ENCODE peak calls at places on chromosome 12, in five cellular contexts. One of them, this sample, is unnamed.

GRCh38 chr12:89414322-89414721 is 62.0 kb upstream of the DUSP6 start:
- DNase-seq in psoas muscle: no peak
- DNase-seq in body of pancreas: no peak
- DNase-seq in mesendoderm: no peak
- DNase-seq in pancreas: no peak
- DNase-seq in this sample: no peak

GRCh38 chr12:25495336-25496097 is 57.6 kb downstream of the LMNTD1 start:
- DNase-seq in psoas muscle: no peak
- DNase-seq in body of pancreas: no peak
- DNase-seq in mesendoderm: peak
- DNase-seq in pancreas: no peak
- DNase-seq in this sample: no peak

GRCh38 chr12:84986586-84986985 is 49.5 kb downstream of the TSPAN19 start:
- DNase-seq in psoas muscle: no peak
- DNase-seq in body of pancreas: no peak
- DNase-seq in mesendoderm: no peak
- DNase-seq in pancreas: no peak
- DNase-seq in this sample: no peak

GRCh38 chr12:8078916-8079315 is 3.2 kb upstream of the NECAP1 start:
- DNase-seq in psoas muscle: no peak
- DNase-seq in body of pancreas: no peak
- DNase-seq in mesendoderm: no peak
- DNase-seq in pancreas: no peak
- DNase-seq in this sample: no peak

GRCh38 chr12:93773122-93773871 is 96.1 kb downstream of the CRADD start:
- DNase-seq in psoas muscle: no peak
- DNase-seq in body of pancreas: no peak
- DNase-seq in mesendoderm: no peak
- DNase-seq in pancreas: no peak
- DNase-seq in this sample: peak

GRCh38 chr12:40762072-40762471 is 69.8 kb downstream of the CNTN1 start:
- DNase-seq in psoas muscle: no peak
- DNase-seq in body of pancreas: no peak
- DNase-seq in mesendoderm: peak
- DNase-seq in pancreas: no peak
- DNase-seq in this sample: no peak

GRCh38 chr12:128138125-128138524 is 128.8 kb upstream of the TMEM132C start:
- DNase-seq in psoas muscle: no peak
- DNase-seq in body of pancreas: no peak
- DNase-seq in mesendoderm: no peak
- DNase-seq in pancreas: no peak
- DNase-seq in this sample: no peak

GRCh38 chr12:9244894-9245293 is 36.7 kb upstream of the PZP start:
- DNase-seq in psoas muscle: peak
- DNase-seq in body of pancreas: peak
- DNase-seq in mesendoderm: no peak
- DNase-seq in pancreas: no peak
- DNase-seq in this sample: peak

GRCh38 chr12:122064780-122065588 is 13.6 kb upstream of the MLXIP start:
- DNase-seq in psoas muscle: peak
- DNase-seq in body of pancreas: peak
- DNase-seq in mesendoderm: peak
- DNase-seq in pancreas: no peak
- DNase-seq in this sample: no peak

GRCh38 chr12:122064034-122064777 is 14.3 kb upstream of the MLXIP start:
- DNase-seq in psoas muscle: peak
- DNase-seq in body of pancreas: peak
- DNase-seq in mesendoderm: peak
- DNase-seq in pancreas: peak
- DNase-seq in this sample: peak

GRCh38 chr12:122062832-122063690 is 15.5 kb upstream of the MLXIP start:
- DNase-seq in psoas muscle: no peak
- DNase-seq in body of pancreas: peak
- DNase-seq in mesendoderm: peak
- DNase-seq in pancreas: no peak
- DNase-seq in this sample: peak

GRCh38 chr12:122061253-122061652 is 17.3 kb upstream of the MLXIP start:
- DNase-seq in psoas muscle: no peak
- DNase-seq in body of pancreas: no peak
- DNase-seq in mesendoderm: no peak
- DNase-seq in pancreas: no peak
- DNase-seq in this sample: no peak

GRCh38 chr12:122063691-122064033 is 14.9 kb upstream of the MLXIP start:
- DNase-seq in psoas muscle: no peak
- DNase-seq in body of pancreas: peak
- DNase-seq in mesendoderm: no peak
- DNase-seq in pancreas: no peak
- DNase-seq in this sample: no peak
- H3K4me3 ChIP-seq in psoas muscle: no peak
- H3K4me3 ChIP-seq in body of pancreas: no peak
- H3K4me3 ChIP-seq in mesendoderm: no peak
- H3K4me3 ChIP-seq in pancreas: no peak
- H3K4me3 ChIP-seq in this sample: no peak

GRCh38 chr12:107864235-107864634 is 89.7 kb downstream of the ASCL4 start:
- DNase-seq in psoas muscle: no peak
- DNase-seq in body of pancreas: no peak
- DNase-seq in mesendoderm: peak
- DNase-seq in pancreas: peak
- DNase-seq in this sample: no peak
- H3K4me3 ChIP-seq in psoas muscle: peak
- H3K4me3 ChIP-seq in body of pancreas: no peak
- H3K4me3 ChIP-seq in mesendoderm: peak
- H3K4me3 ChIP-seq in pancreas: no peak
- H3K4me3 ChIP-seq in this sample: no peak

DNA sequence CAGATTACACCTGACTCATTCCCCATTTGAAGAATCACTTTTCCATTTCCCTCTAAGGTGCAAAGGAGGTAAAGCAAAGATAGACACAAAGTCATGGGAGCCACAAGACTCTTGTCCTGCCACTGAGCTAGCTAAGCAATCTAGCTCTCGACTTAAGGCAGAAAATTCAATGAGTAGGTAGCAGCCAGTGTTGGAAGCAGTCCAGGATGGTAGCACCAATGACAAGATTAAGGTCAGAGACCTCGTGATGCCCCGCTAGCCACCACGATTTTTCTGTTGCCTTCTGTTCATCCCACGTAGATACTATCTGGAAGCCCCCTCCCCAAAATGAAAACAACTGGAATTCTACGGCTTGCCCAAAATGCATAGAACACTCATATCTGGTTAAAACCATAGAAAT is 1.4 kb downstream of the VAMP1 start:
- DNase-seq in psoas muscle: no peak
- DNase-seq in body of pancreas: no peak
- DNase-seq in mesendoderm: no peak
- DNase-seq in pancreas: no peak
- DNase-seq in this sample: peak
- H3K4me3 ChIP-seq in psoas muscle: peak
- H3K4me3 ChIP-seq in body of pancreas: no peak
- H3K4me3 ChIP-seq in mesendoderm: no peak
- H3K4me3 ChIP-seq in pancreas: no peak
- H3K4me3 ChIP-seq in this sample: peak

GRCh38 chr12:132909030-132909368 is 21.6 kb upstream of the CHFR start:
- DNase-seq in psoas muscle: no peak
- DNase-seq in body of pancreas: no peak
- DNase-seq in mesendoderm: no peak
- DNase-seq in pancreas: peak
- DNase-seq in this sample: no peak

GRCh38 chr12:132907216-132907615 is 19.8 kb upstream of the CHFR start:
- DNase-seq in psoas muscle: no peak
- DNase-seq in body of pancreas: no peak
- DNase-seq in mesendoderm: no peak
- DNase-seq in pancreas: no peak
- DNase-seq in this sample: no peak

GRCh38 chr12:132904718-132905328 is 17.4 kb upstream of the CHFR start:
- DNase-seq in psoas muscle: peak
- DNase-seq in body of pancreas: peak
- DNase-seq in mesendoderm: peak
- DNase-seq in pancreas: peak
- DNase-seq in this sample: peak

DNA sequence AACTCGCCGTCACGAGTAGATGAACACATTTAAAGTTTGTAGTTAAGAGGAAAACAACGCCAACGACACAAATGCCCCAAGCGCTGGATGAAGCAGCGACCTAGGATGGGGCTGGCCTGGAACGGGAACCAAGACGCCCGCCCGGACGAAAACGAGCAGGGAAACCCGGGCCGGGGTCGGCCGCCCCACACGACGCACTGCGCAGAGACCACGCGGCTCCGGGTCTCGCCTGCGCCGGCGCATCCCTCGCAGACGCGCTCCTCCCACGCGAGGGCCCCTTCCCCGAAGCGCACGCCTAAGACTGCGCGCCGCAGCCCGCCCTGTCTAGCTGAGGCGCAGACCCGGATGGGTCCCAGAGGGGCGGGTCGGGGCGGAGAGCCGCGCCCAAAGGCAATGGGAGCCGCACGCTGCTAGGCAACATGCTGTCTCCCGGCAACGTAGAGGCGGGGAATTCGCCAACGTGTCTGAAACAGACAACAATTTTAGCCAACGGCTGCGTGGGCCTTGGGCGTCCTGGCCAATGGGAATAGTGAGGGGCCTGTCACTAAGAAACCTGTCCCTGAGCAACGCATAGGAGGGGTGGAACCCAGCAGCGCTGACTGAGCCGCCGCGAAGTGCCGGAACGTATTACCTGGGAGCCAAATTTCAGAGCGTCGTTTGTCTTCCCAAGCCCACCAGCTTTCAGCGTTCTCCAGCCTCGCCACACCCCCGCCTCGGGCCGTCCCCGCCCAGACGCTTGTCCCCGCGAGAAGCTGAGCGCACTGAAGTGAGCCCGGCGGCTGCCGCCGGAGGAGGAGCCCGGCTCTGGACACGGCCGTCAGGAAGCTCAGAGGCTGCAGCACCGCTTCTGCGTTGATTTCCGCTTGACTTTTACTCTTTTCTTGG is 21.0 kb upstream of the CHFR start:
- DNase-seq in psoas muscle: peak
- DNase-seq in body of pancreas: peak
- DNase-seq in mesendoderm: peak
- DNase-seq in pancreas: peak
- DNase-seq in this sample: peak
- H3K4me3 ChIP-seq in psoas muscle: peak
- H3K4me3 ChIP-seq in body of pancreas: peak
- H3K4me3 ChIP-seq in mesendoderm: peak
- H3K4me3 ChIP-seq in pancreas: peak
- H3K4me3 ChIP-seq in this sample: peak

DNA sequence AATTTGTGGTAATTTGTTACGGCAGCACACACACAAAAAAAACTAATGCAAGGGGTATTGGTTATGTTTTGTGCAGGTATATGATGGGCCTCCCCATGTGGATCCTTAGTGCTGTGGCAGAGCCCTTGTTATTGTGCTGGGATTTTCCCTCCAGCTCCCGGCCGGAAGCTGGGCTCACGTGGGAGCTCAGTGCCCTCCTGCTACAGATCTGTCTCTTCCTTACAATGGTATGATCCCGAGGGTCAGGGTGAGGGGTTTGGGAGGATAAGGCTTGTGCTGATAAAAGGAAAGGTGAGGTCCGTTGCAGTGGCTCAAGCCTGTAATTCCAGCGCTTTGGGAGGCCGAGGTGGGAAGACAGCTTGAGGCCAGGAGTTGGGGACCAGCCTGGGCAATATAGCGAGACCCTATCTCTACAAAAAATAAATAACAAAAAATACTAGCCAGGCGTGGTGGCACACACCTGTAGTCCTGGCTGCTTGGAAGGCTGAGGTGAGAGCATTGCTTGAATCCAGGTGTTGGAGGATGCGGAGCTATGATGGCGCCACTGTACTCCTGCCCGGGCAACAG is 861 bp upstream of the SLC48A1 start:
- DNase-seq in psoas muscle: no peak
- DNase-seq in body of pancreas: no peak
- DNase-seq in mesendoderm: peak
- DNase-seq in pancreas: peak
- DNase-seq in this sample: no peak
- H3K4me3 ChIP-seq in psoas muscle: peak
- H3K4me3 ChIP-seq in body of pancreas: no peak
- H3K4me3 ChIP-seq in mesendoderm: no peak
- H3K4me3 ChIP-seq in pancreas: peak
- H3K4me3 ChIP-seq in this sample: no peak

DNA sequence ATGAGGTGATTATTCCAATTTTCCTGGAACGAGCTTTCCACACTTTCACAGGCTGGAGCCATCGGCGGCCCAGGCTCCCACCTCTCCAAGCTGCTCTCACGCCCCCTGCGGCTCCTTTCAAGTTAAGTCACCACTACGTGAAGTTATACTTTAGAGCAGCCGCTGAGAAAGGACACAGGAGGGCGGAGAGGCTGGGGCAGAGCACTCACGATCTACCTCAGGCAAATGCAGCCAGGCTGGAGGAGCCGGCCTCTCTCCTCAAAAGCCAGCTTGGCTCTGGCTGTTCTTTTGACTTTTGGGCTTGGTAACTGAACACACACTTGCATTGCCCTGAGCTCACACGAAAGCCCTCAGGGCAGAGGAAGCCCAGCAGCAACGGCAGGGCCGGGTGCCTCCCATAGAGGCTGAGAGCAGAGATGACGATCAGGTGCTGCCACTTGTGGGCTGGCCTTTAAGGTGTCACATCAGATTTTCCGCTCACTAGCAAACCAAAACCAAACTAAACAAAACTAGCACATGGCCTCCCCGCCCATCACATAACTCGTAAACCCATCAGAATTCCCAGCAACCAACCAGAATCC is 75.2 kb downstream of the PITPNM2 start:
- DNase-seq in psoas muscle: no peak
- DNase-seq in body of pancreas: no peak
- DNase-seq in mesendoderm: peak
- DNase-seq in pancreas: no peak
- DNase-seq in this sample: no peak
- H3K4me3 ChIP-seq in psoas muscle: no peak
- H3K4me3 ChIP-seq in body of pancreas: no peak
- H3K4me3 ChIP-seq in mesendoderm: no peak
- H3K4me3 ChIP-seq in pancreas: no peak
- H3K4me3 ChIP-seq in this sample: no peak

This sample was measured in adrenal gland.